ENCODE peak calls at places on chromosomes 4 and X, in eight cellular contexts. L is right lobe of liver; U is pancreas; G is hepatocyte; D is vagina; Y is CD8-positive, alpha-beta memory T cell; K is uterus; N is astrocyte. M is an unnamed sample.

GRCh38 chrX:151982217-151982616 is 7.7 kb upstream of the GABRE start:
- DNase-seq in L (no peak), U (no peak), G (peak), D (peak), Y (no peak), K (no peak), N (peak), M (no peak)

GRCh38 chr4:88613417-88613875 is 21.2 kb downstream of the HERC3 start:
- DNase-seq in L (no peak), U (no peak), G (no peak), D (no peak), Y (peak), K (no peak), N (no peak), M (no peak)

GRCh38 chr4:97938141-97938540 is 205.1 kb downstream of the STPG2 start:
- DNase-seq in L (no peak), U (no peak), G (no peak), D (no peak), Y (no peak), K (no peak), N (no peak), M (no peak)

GRCh38 chr4:16083217-16084191 is at the start of gene PROM1:
- DNase-seq in L (peak), U (peak), G (peak), D (no peak), Y (no peak), K (no peak), N (no peak), M (no peak)

GRCh38 chr4:48799157-48799556 is 19.1 kb upstream of the FRYL start:
- DNase-seq in L (no peak), U (no peak), G (no peak), D (no peak), Y (no peak), K (no peak), N (peak), M (no peak)

GRCh38 chrX:120302434-120302833 is 8.8 kb downstream of the TMEM255A start:
- DNase-seq in L (peak), U (no peak), G (peak), D (no peak), Y (no peak), K (no peak), N (no peak), M (no peak)

GRCh38 chr4:78014889-78015886 is 41.9 kb upstream of the FRAS1 start:
- DNase-seq in L (no peak), U (no peak), G (no peak), D (no peak), Y (no peak), K (no peak), N (no peak), M (no peak)

GRCh38 chr4:101596786-101597185 is 193.7 kb upstream of the BANK1 start:
- DNase-seq in L (no peak), U (no peak), G (no peak), D (no peak), Y (no peak), K (no peak), N (no peak), M (no peak)

GRCh38 chrX:18075603-18076002 is 145.1 kb downstream of the BEND2 start:
- DNase-seq in L (no peak), U (no peak), G (no peak), D (no peak), Y (no peak), K (no peak), N (no peak), M (no peak)

GRCh38 chrX:48509619-48510018 is 827 bp downstream of the PORCN start:
- DNase-seq in L (no peak), U (no peak), G (no peak), D (no peak), Y (no peak), K (no peak), N (no peak), M (peak)
- H3K27ac ChIP-seq in L (no peak), U (no peak), G (no peak), D (no peak), Y (peak), K (no peak), N (no peak), M (no peak)

GRCh38 chrX:16882702-16883486 is 12.7 kb upstream of the RBBP7 start:
- DNase-seq in L (peak), U (peak), G (peak), D (no peak), Y (peak), K (peak), N (peak), M (peak)

GRCh38 chrX:16882188-16882587 is 12.0 kb upstream of the RBBP7 start:
- DNase-seq in L (peak), U (peak), G (peak), D (no peak), Y (no peak), K (peak), N (no peak), M (no peak)

GRCh38 chrX:16883487-16883804 is 13.3 kb upstream of the RBBP7 start:
- DNase-seq in L (no peak), U (no peak), G (no peak), D (no peak), Y (no peak), K (no peak), N (no peak), M (no peak)

DNA sequence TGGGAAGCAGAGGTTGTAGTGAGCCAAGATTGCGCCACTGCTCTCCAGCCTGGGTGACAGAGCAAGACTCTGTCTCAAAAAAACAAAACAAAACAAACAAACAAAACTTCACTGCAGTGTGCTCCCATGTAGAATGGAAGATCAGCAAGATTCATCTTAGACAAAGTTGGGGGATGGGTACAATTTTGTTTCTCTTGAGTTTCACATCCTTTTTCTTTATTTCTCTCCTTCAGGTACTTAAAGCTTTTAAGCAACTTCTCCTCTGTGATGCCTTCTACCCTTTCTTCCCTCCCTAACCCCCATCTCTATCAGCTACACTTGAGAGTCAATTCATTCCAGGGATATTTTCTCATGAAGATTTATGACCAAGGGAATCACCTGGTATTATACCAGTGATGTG is 15.5 kb upstream of the RBBP7 start:
- DNase-seq in L (no peak), U (no peak), G (no peak), D (no peak), Y (no peak), K (no peak), N (no peak), M (no peak)
- H3K27ac ChIP-seq in L (no peak), U (no peak), G (no peak), D (no peak), Y (no peak), K (no peak), N (no peak), M (no peak)

GRCh38 chrX:109855501-109855900 is 122.4 kb upstream of the ACSL4 start:
- DNase-seq in L (no peak), U (no peak), G (no peak), D (no peak), Y (no peak), K (no peak), N (no peak), M (no peak)

GRCh38 chrX:109857898-109858297 is 124.8 kb upstream of the ACSL4 start:
- DNase-seq in L (no peak), U (no peak), G (no peak), D (no peak), Y (no peak), K (no peak), N (peak), M (no peak)

GRCh38 chrX:109859673-109860072 is 126.6 kb upstream of the ACSL4 start:
- DNase-seq in L (no peak), U (no peak), G (no peak), D (no peak), Y (no peak), K (no peak), N (no peak), M (no peak)

GRCh38 chrX:109858602-109859341 is 125.7 kb upstream of the ACSL4 start:
- DNase-seq in L (no peak), U (no peak), G (no peak), D (no peak), Y (no peak), K (no peak), N (no peak), M (no peak)

GRCh38 chrX:109856974-109857373 is 123.9 kb upstream of the ACSL4 start:
- DNase-seq in L (no peak), U (no peak), G (peak), D (no peak), Y (peak), K (no peak), N (no peak), M (no peak)
- H3K27ac ChIP-seq in L (no peak), U (no peak), G (no peak), D (no peak), Y (no peak), K (peak), N (no peak), M (no peak)

DNA sequence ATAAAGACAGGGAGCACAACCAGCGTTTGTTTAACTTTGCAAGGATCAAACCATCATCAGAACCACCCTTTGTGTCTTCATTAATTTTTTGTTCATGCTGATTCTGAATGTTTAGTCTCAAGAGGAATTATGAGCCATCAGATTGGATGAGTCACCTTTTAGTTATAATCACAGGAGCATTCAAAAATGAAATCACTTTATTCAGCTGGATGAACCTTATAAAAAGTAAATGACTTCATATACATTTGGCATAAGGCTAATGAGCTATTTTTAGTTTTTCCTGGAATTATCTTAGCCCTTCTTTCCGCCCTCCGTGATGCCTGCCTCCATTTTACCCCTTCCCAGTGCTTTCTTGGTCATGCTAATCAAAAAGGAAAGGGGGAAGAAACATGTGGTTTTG is 103.6 kb downstream of the SORBS2 start:
- DNase-seq in L (no peak), U (no peak), G (no peak), D (no peak), Y (no peak), K (no peak), N (peak), M (no peak)
- H3K27ac ChIP-seq in L (no peak), U (peak), G (peak), D (no peak), Y (no peak), K (no peak), N (peak), M (no peak)

GRCh38 chrX:134249231-134249630 is 12.2 kb downstream of the CCDC160 start:
- DNase-seq in L (no peak), U (no peak), G (no peak), D (no peak), Y (no peak), K (no peak), N (no peak), M (no peak)

GRCh38 chrX:134241960-134242619 is 5.1 kb downstream of the CCDC160 start:
- DNase-seq in L (no peak), U (no peak), G (no peak), D (no peak), Y (no peak), K (no peak), N (no peak), M (no peak)

GRCh38 chrX:134247492-134247891 is 10.5 kb downstream of the CCDC160 start:
- DNase-seq in L (no peak), U (no peak), G (no peak), D (no peak), Y (no peak), K (no peak), N (no peak), M (no peak)

GRCh38 chrX:134244043-134244442 is 7.1 kb downstream of the CCDC160 start:
- DNase-seq in L (no peak), U (no peak), G (no peak), D (no peak), Y (no peak), K (no peak), N (peak), M (no peak)

GRCh38 chrX:134246282-134246681 is 9.3 kb downstream of the CCDC160 start:
- DNase-seq in L (no peak), U (no peak), G (no peak), D (no peak), Y (no peak), K (no peak), N (no peak), M (peak)
- H3K27ac ChIP-seq in L (no peak), U (no peak), G (no peak), D (no peak), Y (no peak), K (no peak), N (no peak), M (no peak)

DNA sequence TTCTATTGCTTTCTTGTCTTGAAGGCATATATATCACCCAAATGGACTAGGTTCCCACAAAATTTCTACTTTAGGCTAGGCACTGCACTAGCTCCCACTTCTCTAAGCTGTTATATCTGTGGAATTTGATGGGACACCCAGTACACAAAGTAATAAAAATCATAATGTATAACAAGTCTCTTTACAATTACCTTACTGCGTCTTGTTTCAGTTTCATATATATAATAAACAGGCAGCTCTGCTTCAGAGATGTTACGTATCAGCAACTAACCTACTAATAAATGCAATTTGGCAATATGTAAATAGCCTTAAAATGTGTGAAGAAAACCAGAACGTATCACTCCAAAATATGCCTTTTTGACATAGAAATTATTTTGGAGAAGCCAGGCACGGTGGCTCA is 42.0 kb upstream of the UGDH start:
- DNase-seq in L (no peak), U (no peak), G (no peak), D (no peak), Y (no peak), K (no peak), N (no peak), M (no peak)
- H3K27ac ChIP-seq in L (peak), U (peak), G (peak), D (no peak), Y (no peak), K (no peak), N (no peak), M (no peak)

DNA sequence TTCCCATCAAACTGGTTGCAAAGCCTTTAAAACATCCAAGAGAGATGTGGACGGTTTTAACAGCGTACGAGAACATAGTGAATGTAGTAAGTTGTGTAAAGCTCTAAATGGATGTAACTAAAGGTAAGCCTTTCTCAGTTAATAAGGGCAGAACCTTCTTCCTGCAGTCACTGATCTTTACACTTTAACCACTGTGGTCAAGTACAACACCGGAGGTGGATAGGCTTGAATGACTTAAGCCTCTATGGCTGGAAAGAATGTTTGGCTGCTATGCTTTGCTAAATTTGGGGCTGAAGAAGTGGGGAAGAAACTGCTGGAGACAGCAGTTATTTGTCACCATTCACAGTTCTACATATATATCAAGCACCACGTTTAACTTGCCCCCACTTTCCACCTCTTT is 285.1 kb upstream of the FMR1 start:
- DNase-seq in L (no peak), U (no peak), G (no peak), D (no peak), Y (no peak), K (no peak), N (no peak), M (no peak)
- H3K27ac ChIP-seq in L (no peak), U (no peak), G (no peak), D (no peak), Y (no peak), K (no peak), N (no peak), M (no peak)

GRCh38 chr4:70654605-70655011 is 11.7 kb downstream of the JCHAIN start:
- DNase-seq in L (no peak), U (no peak), G (no peak), D (no peak), Y (no peak), K (no peak), N (no peak), M (no peak)
- H3K27ac ChIP-seq in L (no peak), U (no peak), G (no peak), D (no peak), Y (no peak), K (no peak), N (no peak), M (no peak)